ENCODE peak calls at places on chromosome 16, in five cellular contexts. D is stimulated activated CD8-positive, alpha-beta memory T cell treated with anti-CD3 and anti-CD28 coated beads, Interleukin-15, amount 100 ng/mL, for 48 hours; X is IMR-90; I is tibial artery; F is activated naive CD4-positive, alpha-beta T cell. N is an unnamed sample.

GRCh38 chr16:86929149-86929871 is 351.0 kb downstream of the FOXL1 start:
- DNase-seq in D (no peak), F (no peak), X (peak), I (peak), N (no peak)

GRCh38 chr16:14088155-14088753 is 17.1 kb downstream of the MRTFB start:
- DNase-seq in X (no peak), I (no peak), D (no peak), F (no peak), N (no peak)

GRCh38 chr16:26593700-26594099 is 473.0 kb upstream of the C16orf82 start:
- DNase-seq in F (no peak), I (no peak), X (no peak), D (no peak), N (no peak)

GRCh38 chr16:23082161-23082788 is 67.0 kb downstream of the USP31 start:
- DNase-seq in I (no peak), X (no peak), F (no peak), D (no peak), N (no peak)

GRCh38 chr16:67801889-67802288 is 4.5 kb downstream of the RANBP10 start:
- DNase-seq in I (no peak), X (no peak), D (no peak), F (no peak), N (no peak)

GRCh38 chr16:31344712-31345111 is 10.3 kb upstream of the ITGAX start:
- DNase-seq in I (peak), X (no peak), F (no peak), D (no peak), N (no peak)

GRCh38 chr16:8796469-8797363 is 723 bp downstream of the TMEM186 start:
- DNase-seq in D (no peak), X (no peak), I (no peak), F (no peak), N (no peak)

GRCh38 chr16:69494993-69495392 is 70.6 kb downstream of the CYB5B start:
- DNase-seq in X (no peak), F (no peak), D (peak), I (no peak), N (no peak)

GRCh38 chr16:88290850-88291830 is 91.6 kb upstream of the ZNF469 start:
- DNase-seq in I (no peak), X (no peak), D (no peak), F (no peak), N (no peak)

GRCh38 chr16:75702247-75702646 is 986 bp upstream of the DUXB start:
- DNase-seq in X (no peak), D (no peak), I (no peak), F (no peak), N (no peak)

GRCh38 chr16:10200823-10201571 is 18.8 kb upstream of the GRIN2A start:
- DNase-seq in F (no peak), I (no peak), X (no peak), D (no peak), N (no peak)

GRCh38 chr16:31700200-31700529 is 172.5 kb downstream of the AHSP start:
- DNase-seq in X (no peak), F (no peak), D (no peak), I (no peak), N (no peak)

GRCh38 chr16:84654238-84654637 is 5.9 kb downstream of the KLHL36 start:
- DNase-seq in D (no peak), F (no peak), X (no peak), I (no peak), N (no peak)

GRCh38 chr16:88846088-88846487 is 10.7 kb downstream of the GALNS start:
- DNase-seq in X (peak), D (no peak), F (no peak), I (no peak), N (no peak)

GRCh38 chr16:66258916-66259845 is 107.3 kb upstream of the CDH5 start:
- DNase-seq in X (no peak), D (no peak), F (no peak), I (no peak), N (no peak)

GRCh38 chr16:57104706-57105105 is 12.3 kb downstream of the CPNE2 start:
- DNase-seq in X (no peak), D (no peak), F (no peak), I (no peak), N (no peak)

GRCh38 chr16:31072540-31073072 is 1.4 kb downstream of the ZNF668 start:
- DNase-seq in D (no peak), X (peak), F (no peak), I (no peak), N (no peak)